ENCODE peak calls at places on chromosomes 4 and X, in ten cellular contexts. A, D, X, Y, I, J, S, Z, W and K are unnamed samples.

GRCh38 chr4:54254116-54254914 is 25.2 kb downstream of the PDGFRA start:
- DNase-seq in S (no peak), D (no peak), X (peak; percentile 44), I (no peak), J (no peak), W (no peak), A (no peak), Z (no peak), Y (no peak), K (no peak)

GRCh38 chr4:150561338-150561737 is 20.6 kb upstream of the MAB21L2 start:
- DNase-seq in A (no peak), I (no peak), D (no peak), X (no peak), Y (no peak), S (no peak), J (no peak), W (no peak), Z (no peak), K (no peak)

GRCh38 chr4:2928242-2929155 is 34.7 kb downstream of the NOP14 start:
- DNase-seq in S (no peak), X (peak; percentile 28), A (peak; percentile 16), Z (no peak), J (peak; percentile 42), D (peak; percentile 67), Y (no peak), I (no peak), W (peak; percentile 39), K (no peak)

GRCh38 chr4:98491862-98492554 is 166.4 kb downstream of the TSPAN5 start:
- DNase-seq in S (no peak), I (peak; percentile 29), J (no peak), W (no peak), D (no peak), Y (no peak), A (no peak), Z (no peak), X (no peak), K (no peak)

GRCh38 chr4:128107766-128108165 is 46.7 kb downstream of the LARP1B start:
- DNase-seq in X (no peak), I (no peak), J (no peak), W (no peak), Y (no peak), D (no peak), S (no peak), Z (no peak), A (no peak), K (no peak)

GRCh38 chrX:10327651-10328050 is 170.9 kb downstream of the CLCN4 start:
- DNase-seq in S (no peak), W (peak; percentile 51), X (no peak), Y (no peak), D (no peak), A (no peak), Z (no peak), J (no peak), I (no peak), K (no peak)

GRCh38 chr4:173037242-173037641 is 131.4 kb upstream of the GALNT7 start:
- DNase-seq in I (no peak), Y (no peak), D (no peak), X (no peak), W (no peak), J (no peak), A (no peak), S (no peak), Z (no peak), K (no peak)

GRCh38 chrX:39850630-39851152 is 247.1 kb downstream of the BCOR start:
- DNase-seq in X (no peak), Y (no peak), A (no peak), Z (peak; percentile 30), W (no peak), S (no peak), J (no peak), I (no peak), D (no peak), K (no peak)

GRCh38 chr4:153790962-153791551 is 2.2 kb upstream of the SFRP2 start:
- DNase-seq in I (no peak), D (peak; percentile 70), Z (no peak), A (peak; percentile 55), W (peak; percentile 91), Y (peak; percentile 75), X (no peak), J (no peak), S (peak; percentile 71), K (no peak)

GRCh38 chr4:107970063-107970798 is 19.5 kb upstream of the HADH start:
- DNase-seq in S (no peak), I (no peak), J (no peak), Y (no peak), X (no peak), D (no peak), A (no peak), W (no peak), Z (no peak), K (no peak)
- H3K27ac ChIP-seq in S (no peak overlapping the region), I (no peak overlapping the region), J (no peak overlapping the region), Y (no peak overlapping the region), X (no peak overlapping the region), D (no peak overlapping the region), A (no peak overlapping the region), W (no peak overlapping the region), Z (no peak overlapping the region), K (no peak overlapping the region)

GRCh38 chr4:7674706-7675105 is 240.0 kb upstream of the PSAPL1 start:
- DNase-seq in Z (no peak), Y (no peak), X (no peak), D (no peak), W (no peak), I (no peak), J (peak; percentile 7), S (no peak), A (no peak), K (no peak)

GRCh38 chr4:7675136-7675535 is 240.4 kb upstream of the PSAPL1 start:
- DNase-seq in W (no peak), D (no peak), Y (no peak), X (no peak), Z (no peak), I (no peak), A (no peak), J (no peak), S (no peak), K (no peak)

GRCh38 chr4:7677086-7677485 is 242.4 kb upstream of the PSAPL1 start:
- DNase-seq in A (no peak), W (no peak), J (no peak), D (no peak), Y (no peak), I (no peak), X (no peak), S (no peak), Z (no peak), K (no peak)

GRCh38 chr4:7676376-7676775 is 241.6 kb upstream of the PSAPL1 start:
- DNase-seq in D (no peak), Y (no peak), I (no peak), J (no peak), X (no peak), Z (no peak), S (no peak), W (no peak), A (no peak), K (no peak)

DNA sequence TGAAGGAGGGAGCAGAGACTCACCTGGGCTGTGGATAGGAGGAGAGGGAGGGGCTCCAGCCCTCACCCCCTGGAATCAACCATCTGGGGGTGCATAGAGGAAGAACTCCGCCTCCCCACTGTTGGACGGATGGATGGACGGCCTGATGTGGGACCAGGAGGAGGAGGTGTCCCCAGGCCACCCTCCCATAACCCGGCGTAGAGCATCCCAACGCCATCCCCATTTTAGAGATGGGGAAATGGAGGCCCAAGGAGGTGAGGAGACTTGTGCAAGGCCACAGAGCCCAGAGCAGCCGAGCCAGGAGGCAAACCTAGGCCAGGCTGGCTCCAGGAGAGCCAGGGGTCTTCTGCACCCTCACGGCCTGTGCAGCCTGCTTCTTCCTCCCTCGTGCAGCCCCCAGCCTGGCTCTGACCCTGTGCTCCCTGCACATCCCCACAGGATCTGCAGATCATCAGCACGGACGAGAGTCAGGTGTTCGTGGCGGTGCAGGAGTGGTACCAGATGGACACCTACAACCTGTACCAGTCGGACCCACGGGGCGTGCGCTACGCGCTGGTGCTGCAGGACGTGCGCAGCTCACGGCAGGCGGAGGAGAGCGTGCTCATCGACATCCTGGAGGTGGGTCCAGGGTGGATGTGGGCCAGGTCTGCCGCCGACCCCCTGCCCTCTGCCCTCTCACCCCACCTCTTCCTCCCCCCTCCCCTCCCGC is 241.0 kb upstream of the PSAPL1 start:
- DNase-seq in Y (no peak), A (no peak), W (no peak), D (no peak), I (no peak), Z (no peak), X (no peak), J (no peak), S (no peak), K (no peak)
- H3K4me1 ChIP-seq in Y (peaks cover 5% of the 10 kb centered on the region), A (no peaks in the 10 kb centered on the region), W (no peaks in the 10 kb centered on the region), D (no peaks in the 10 kb centered on the region), I (peaks cover 28% of the 10 kb centered on the region), Z (no peaks in the 10 kb centered on the region), X (no peaks in the 10 kb centered on the region), J (no peaks in the 10 kb centered on the region), S (no peaks in the 10 kb centered on the region), K (no peaks in the 10 kb centered on the region)

DNA sequence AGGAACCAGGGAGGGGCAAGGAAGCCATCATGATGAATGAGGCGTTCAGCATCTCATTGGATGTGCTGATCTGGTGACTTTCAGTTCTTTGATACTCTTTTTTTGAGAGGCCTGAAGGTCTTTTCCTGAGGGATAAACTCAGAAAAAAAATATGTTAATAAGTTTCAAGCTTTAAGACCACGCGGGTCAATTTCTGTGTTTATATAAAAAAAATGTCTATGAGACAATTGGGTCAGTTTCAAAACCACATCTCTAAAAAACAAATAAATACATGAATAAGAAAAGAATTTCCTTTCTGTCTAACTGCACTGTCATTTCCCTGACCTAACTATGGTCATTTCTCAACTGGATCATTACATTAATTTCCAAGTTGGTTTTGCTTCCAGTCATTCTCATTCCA is 62.6 kb downstream of the TRIML1 start:
- DNase-seq in D (no peak), I (no peak), S (no peak), Z (no peak), Y (no peak), A (no peak), X (no peak), J (no peak), W (no peak), K (no peak)
- H3K27ac ChIP-seq in D (no peak overlapping the region), I (no peak overlapping the region), S (no peak overlapping the region), Z (no peak overlapping the region), Y (no peak overlapping the region), A (no peak overlapping the region), X (no peak overlapping the region), J (no peak overlapping the region), W (no peak overlapping the region), K (no peak overlapping the region)

GRCh38 chr4:7904108-7904516 is 35.5 kb downstream of the AFAP1 start:
- DNase-seq in D (no peak), W (no peak), Y (peak; percentile 45), I (no peak), X (no peak), Z (no peak), A (no peak), J (no peak), S (no peak), K (no peak)

GRCh38 chr4:7903686-7904085 is 36.0 kb downstream of the AFAP1 start:
- DNase-seq in W (no peak), Y (no peak), J (no peak), D (no peak), X (no peak), Z (no peak), S (no peak), I (no peak), A (no peak), K (no peak)

GRCh38 chr4:7905461-7905915 is 34.2 kb downstream of the AFAP1 start:
- DNase-seq in A (peak; percentile 54), S (no peak), Y (no peak), Z (no peak), J (no peak), D (no peak), I (no peak), X (no peak), W (no peak), K (no peak)

GRCh38 chr4:7906171-7906581 is 33.5 kb downstream of the AFAP1 start:
- DNase-seq in S (no peak), D (no peak), J (no peak), W (no peak), A (no peak), X (no peak), Z (no peak), I (no peak), Y (no peak), K (no peak)

GRCh38 chr4:7904942-7905341 is 34.7 kb downstream of the AFAP1 start:
- DNase-seq in S (peak; percentile 77), Y (no peak), I (peak; percentile 60), X (no peak), W (no peak), Z (no peak), D (no peak), J (no peak), A (no peak), K (no peak)
- H3K4me1 ChIP-seq in S (no peaks in the 10 kb centered on the region), Y (peaks cover 59% of the 10 kb centered on the region), I (peaks cover 30% of the 10 kb centered on the region), X (peaks cover 16% of the 10 kb centered on the region), W (peaks cover 13% of the 10 kb centered on the region), Z (peaks cover 10% of the 10 kb centered on the region), D (peaks cover 44% of the 10 kb centered on the region), J (peaks cover 30% of the 10 kb centered on the region), A (peaks cover 94% of the 10 kb centered on the region), K (no peaks in the 10 kb centered on the region)